ENCODE peak calls at places on chromosome 1, in four cellular contexts. One of them, this sample, is unnamed.

GRCh38 chr1:185971688-185972087 is 237.5 kb downstream of the HMCN1 start:
- DNase-seq in HCT116: no peak
- DNase-seq in body of pancreas: no peak
- DNase-seq in colonic mucosa: no peak
- DNase-seq in this sample: peak

GRCh38 chr1:14100916-14101315 is 400.9 kb downstream of the PRDM2 start:
- DNase-seq in HCT116: no peak
- DNase-seq in colonic mucosa: no peak
- DNase-seq in body of pancreas: no peak
- DNase-seq in this sample: no peak

GRCh38 chr1:43520100-43520828 is 10.4 kb upstream of the PTPRF start:
- DNase-seq in body of pancreas: no peak
- DNase-seq in HCT116: no peak
- DNase-seq in colonic mucosa: no peak
- DNase-seq in this sample: no peak

GRCh38 chr1:87959236-87959635 is 630.6 kb downstream of the LMO4 start:
- DNase-seq in body of pancreas: no peak
- DNase-seq in colonic mucosa: no peak
- DNase-seq in HCT116: no peak
- DNase-seq in this sample: no peak

GRCh38 chr1:222924140-222924706 is 109.4 kb downstream of the DISP1 start:
- DNase-seq in HCT116: no peak
- DNase-seq in body of pancreas: no peak
- DNase-seq in colonic mucosa: no peak
- DNase-seq in this sample: no peak

GRCh38 chr1:92478393-92478792 is 8.3 kb downstream of the GFI1 start:
- DNase-seq in colonic mucosa: no peak
- DNase-seq in HCT116: no peak
- DNase-seq in body of pancreas: no peak
- DNase-seq in this sample: no peak

GRCh38 chr1:24859063-24860010 is 70.7 kb downstream of the RUNX3 start:
- DNase-seq in colonic mucosa: no peak
- DNase-seq in HCT116: no peak
- DNase-seq in body of pancreas: no peak
- DNase-seq in this sample: no peak

GRCh38 chr1:11692899-11693590 is 1.5 kb downstream of the DRAXIN start:
- DNase-seq in body of pancreas: peak
- DNase-seq in HCT116: peak
- DNase-seq in colonic mucosa: peak
- DNase-seq in this sample: peak

GRCh38 chr1:214550339-214551051 is 907 bp downstream of the PTPN14 start:
- DNase-seq in colonic mucosa: no peak
- DNase-seq in HCT116: no peak
- DNase-seq in body of pancreas: peak
- DNase-seq in this sample: no peak

GRCh38 chr1:117657031-117657430 is 51.2 kb downstream of the TENT5C start:
- DNase-seq in body of pancreas: peak
- DNase-seq in colonic mucosa: no peak
- DNase-seq in HCT116: no peak
- DNase-seq in this sample: peak

GRCh38 chr1:218447010-218447689 is 102.0 kb downstream of the TGFB2 start:
- DNase-seq in body of pancreas: no peak
- DNase-seq in HCT116: no peak
- DNase-seq in colonic mucosa: no peak
- DNase-seq in this sample: no peak

GRCh38 chr1:91679446-91679845 is 178.8 kb downstream of the CDC7 start:
- DNase-seq in colonic mucosa: no peak
- DNase-seq in HCT116: no peak
- DNase-seq in body of pancreas: no peak
- DNase-seq in this sample: no peak

GRCh38 chr1:201719812-201720521 is 109.0 kb upstream of the IPO9 start:
- DNase-seq in HCT116: no peak
- DNase-seq in colonic mucosa: peak
- DNase-seq in body of pancreas: peak
- DNase-seq in this sample: no peak

GRCh38 chr1:16393255-16394177 is 26.5 kb downstream of the SZRD1 start:
- DNase-seq in body of pancreas: no peak
- DNase-seq in HCT116: no peak
- DNase-seq in colonic mucosa: no peak
- DNase-seq in this sample: no peak

GRCh38 chr1:240906477-240906876 is 294.5 kb upstream of the GREM2 start:
- DNase-seq in body of pancreas: peak
- DNase-seq in colonic mucosa: peak
- DNase-seq in HCT116: no peak
- DNase-seq in this sample: no peak

DNA sequence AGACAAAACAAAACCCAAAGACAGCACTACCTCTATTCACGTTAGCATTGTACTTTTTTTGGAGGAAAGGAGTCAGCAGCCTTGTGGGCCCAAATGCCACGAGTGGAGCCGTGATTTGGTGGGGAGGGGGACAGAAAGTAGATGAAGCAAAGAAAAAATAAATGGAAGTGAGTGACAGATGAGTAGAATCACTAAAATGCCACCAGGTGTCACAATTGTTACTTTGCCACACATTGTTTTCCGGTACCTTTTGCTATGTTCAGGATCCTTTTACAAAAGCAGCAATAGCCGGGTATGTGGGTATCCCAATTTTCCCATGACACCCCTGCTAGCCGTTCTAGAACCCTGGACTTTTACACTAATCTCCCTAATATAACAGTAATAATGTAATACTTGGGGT is 85.0 kb upstream of the AK4 start:
- DNase-seq in colonic mucosa: no peak
- DNase-seq in HCT116: no peak
- DNase-seq in body of pancreas: no peak
- DNase-seq in this sample: no peak
- TF ChIP-seq CTCF in colonic mucosa: no peak
- TF ChIP-seq CTCF in HCT116: peak
- TF ChIP-seq CTCF in body of pancreas: peak
- TF ChIP-seq CTCF in this sample: no peak

DNA sequence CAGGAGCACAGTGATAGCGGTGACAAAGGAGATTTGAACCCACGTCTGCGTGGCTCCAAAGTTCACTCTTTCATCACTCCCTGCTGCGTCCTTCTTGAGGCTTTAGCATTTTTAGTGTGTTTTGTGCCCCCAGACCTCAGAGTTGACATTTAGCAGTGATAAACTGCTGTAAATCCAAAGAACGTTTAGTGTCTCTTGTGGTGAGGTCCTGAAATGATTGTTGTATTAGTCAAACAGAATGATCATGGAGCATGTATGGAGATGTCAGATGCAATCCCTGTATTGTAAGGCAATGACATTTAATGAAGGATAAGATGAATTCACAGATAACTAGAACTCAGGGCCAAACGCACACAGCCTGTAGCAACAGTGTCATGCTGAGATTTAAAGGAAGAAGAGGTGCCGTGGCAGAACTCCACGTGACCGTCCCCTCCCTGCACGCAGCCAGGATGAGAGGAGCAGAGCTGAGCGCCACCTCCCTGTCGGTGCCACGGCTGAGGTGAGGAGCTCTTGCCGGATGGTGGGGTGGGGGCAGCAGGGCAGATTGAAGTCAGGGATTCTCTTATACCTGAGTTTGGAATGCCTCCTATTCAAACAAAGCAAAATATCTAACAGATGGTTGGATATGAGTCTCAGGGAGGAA is 30.0 kb downstream of the NTPCR start:
- DNase-seq in body of pancreas: no peak
- DNase-seq in HCT116: no peak
- DNase-seq in colonic mucosa: no peak
- DNase-seq in this sample: no peak
- H3K4me3 ChIP-seq in body of pancreas: no peak
- H3K4me3 ChIP-seq in HCT116: no peak
- H3K4me3 ChIP-seq in colonic mucosa: no peak
- H3K4me3 ChIP-seq in this sample: no peak

GRCh38 chr1:110087812-110088738 is 17.6 kb upstream of the ALX3 start:
- DNase-seq in colonic mucosa: peak
- DNase-seq in HCT116: peak
- DNase-seq in body of pancreas: peak
- DNase-seq in this sample: peak
- TF ChIP-seq CTCF in colonic mucosa: peak
- TF ChIP-seq CTCF in HCT116: peak
- TF ChIP-seq CTCF in body of pancreas: peak
- TF ChIP-seq CTCF in this sample: peak

DNA sequence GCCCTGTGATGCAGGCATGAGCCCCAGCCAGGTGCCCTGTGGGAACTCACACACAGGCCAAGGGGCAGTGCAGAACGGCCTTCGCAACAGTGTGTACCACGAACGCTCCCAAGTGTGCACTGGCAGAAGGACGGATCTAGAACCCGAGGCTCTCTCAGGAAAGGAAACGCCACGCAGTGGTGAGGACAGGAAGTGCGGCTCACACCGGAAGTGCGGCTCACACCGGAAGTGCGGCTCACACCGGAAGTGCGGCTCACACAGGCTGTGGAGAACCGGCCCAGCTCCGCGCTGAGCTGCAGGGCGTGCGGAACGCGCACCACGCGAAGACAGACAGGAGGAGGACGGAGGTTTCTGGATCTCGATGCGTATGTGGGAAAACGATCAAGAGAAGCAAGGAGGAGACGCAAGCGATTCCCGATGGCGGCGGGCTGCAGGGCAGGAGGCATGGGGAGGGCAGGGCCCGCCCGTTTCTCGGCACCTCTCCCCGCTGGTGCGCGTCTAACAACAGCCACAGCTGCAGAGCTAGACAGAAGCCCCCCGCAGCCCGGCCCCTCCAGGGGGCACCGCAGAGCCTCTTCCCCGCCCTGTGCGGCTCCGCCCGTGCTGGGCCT is 35.9 kb upstream of the TMEM52 start:
- DNase-seq in body of pancreas: no peak
- DNase-seq in colonic mucosa: no peak
- DNase-seq in HCT116: no peak
- DNase-seq in this sample: no peak
- H3K4me3 ChIP-seq in body of pancreas: no peak
- H3K4me3 ChIP-seq in colonic mucosa: no peak
- H3K4me3 ChIP-seq in HCT116: no peak
- H3K4me3 ChIP-seq in this sample: no peak

GRCh38 chr1:110870721-110871388 is 2.1 kb upstream of the CD53 start:
- DNase-seq in HCT116: no peak
- DNase-seq in body of pancreas: no peak
- DNase-seq in colonic mucosa: no peak
- DNase-seq in this sample: no peak

GRCh38 chr1:110872745-110873435 is at the start of gene CD53:
- DNase-seq in HCT116: no peak
- DNase-seq in colonic mucosa: peak
- DNase-seq in body of pancreas: no peak
- DNase-seq in this sample: no peak

GRCh38 chr1:110874303-110875215 is 1.6 kb downstream of the CD53 start:
- DNase-seq in HCT116: no peak
- DNase-seq in body of pancreas: no peak
- DNase-seq in colonic mucosa: no peak
- DNase-seq in this sample: no peak

GRCh38 chr1:110873856-110874255 is 908 bp downstream of the CD53 start:
- DNase-seq in body of pancreas: no peak
- DNase-seq in HCT116: no peak
- DNase-seq in colonic mucosa: no peak
- DNase-seq in this sample: no peak

GRCh38 chr1:110872366-110872744 is 593 bp upstream of the CD53 start:
- DNase-seq in body of pancreas: no peak
- DNase-seq in HCT116: no peak
- DNase-seq in colonic mucosa: no peak
- DNase-seq in this sample: no peak
- TF ChIP-seq CTCF in body of pancreas: no peak
- TF ChIP-seq CTCF in HCT116: no peak
- TF ChIP-seq CTCF in colonic mucosa: no peak
- TF ChIP-seq CTCF in this sample: no peak

DNA sequence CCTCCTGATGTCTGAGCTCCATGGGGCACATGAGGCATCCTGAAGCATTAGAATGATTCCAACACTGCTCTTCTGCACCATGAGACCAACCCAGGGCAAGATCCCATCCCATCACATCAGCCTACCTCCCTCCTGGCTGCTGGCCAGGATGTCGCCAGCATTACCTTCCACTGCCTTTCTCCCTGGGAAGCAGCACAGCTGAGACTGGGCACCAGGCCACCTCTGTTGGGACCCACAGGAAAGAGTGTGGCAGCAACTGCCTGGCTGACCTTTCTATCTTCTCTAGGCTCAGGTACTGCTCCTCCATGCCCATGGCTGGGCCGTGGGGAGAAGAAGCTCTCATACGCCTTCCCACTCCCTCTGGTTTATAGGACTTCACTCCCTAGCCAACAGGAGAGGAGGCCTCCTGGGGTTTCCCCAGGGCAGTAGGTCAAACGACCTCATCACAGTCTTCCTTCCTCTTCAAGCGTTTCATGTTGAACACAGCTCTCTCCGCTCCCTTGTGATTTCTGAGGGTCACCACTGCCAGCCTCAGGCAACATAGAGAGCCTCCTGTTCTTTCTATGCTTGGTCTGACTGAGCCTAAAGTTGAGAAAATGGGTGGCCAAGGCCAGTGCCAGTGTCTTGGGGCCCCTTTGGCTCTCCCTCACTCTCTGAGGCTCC is 11.1 kb upstream of the RASSF5 start:
- DNase-seq in colonic mucosa: no peak
- DNase-seq in HCT116: no peak
- DNase-seq in body of pancreas: peak
- DNase-seq in this sample: no peak
- H3K4me3 ChIP-seq in colonic mucosa: no peak
- H3K4me3 ChIP-seq in HCT116: no peak
- H3K4me3 ChIP-seq in body of pancreas: no peak
- H3K4me3 ChIP-seq in this sample: no peak

GRCh38 chr1:18302788-18303413 is 177.8 kb upstream of the KLHDC7A start:
- DNase-seq in body of pancreas: no peak
- DNase-seq in HCT116: peak
- DNase-seq in colonic mucosa: peak
- DNase-seq in this sample: no peak
- TF ChIP-seq CTCF in body of pancreas: no peak
- TF ChIP-seq CTCF in HCT116: peak
- TF ChIP-seq CTCF in colonic mucosa: peak
- TF ChIP-seq CTCF in this sample: peak

DNA sequence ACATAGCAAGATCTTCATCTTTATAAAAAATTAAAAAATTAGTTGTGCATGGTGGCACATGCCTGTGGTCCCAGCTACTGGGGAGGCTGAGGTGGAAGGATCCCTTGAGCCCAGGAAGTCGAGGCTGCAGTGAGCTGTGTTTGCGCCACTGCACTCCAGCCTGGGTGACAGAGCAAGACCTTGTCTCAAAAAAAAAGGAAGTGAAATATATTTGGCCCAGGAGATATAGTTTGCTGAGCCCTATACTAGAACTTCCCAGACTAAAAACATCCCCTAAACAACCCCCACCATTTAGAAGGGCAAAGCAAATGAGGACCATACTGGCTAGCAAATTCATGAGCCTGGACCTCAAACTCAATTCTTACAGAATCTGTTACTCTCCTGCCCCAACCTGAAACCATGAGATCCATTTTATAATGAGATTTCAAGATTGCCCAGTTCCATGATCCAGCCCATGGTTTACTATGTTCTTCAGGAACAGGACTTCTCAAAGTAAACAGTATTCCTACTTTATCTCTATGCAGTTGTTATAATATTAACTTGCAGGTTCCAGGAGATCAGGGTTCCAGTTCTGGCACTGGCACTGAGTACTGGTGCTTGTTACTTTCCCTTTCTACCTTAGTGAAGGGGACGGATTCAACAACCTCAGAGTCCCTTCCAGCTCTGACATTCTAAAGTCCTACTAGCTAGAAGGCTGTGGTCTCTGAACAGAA is 48.9 kb upstream of the TADA1 start:
- DNase-seq in HCT116: no peak
- DNase-seq in colonic mucosa: peak
- DNase-seq in body of pancreas: no peak
- DNase-seq in this sample: no peak
- H3K4me3 ChIP-seq in HCT116: no peak
- H3K4me3 ChIP-seq in colonic mucosa: no peak
- H3K4me3 ChIP-seq in body of pancreas: no peak
- H3K4me3 ChIP-seq in this sample: no peak